ENCODE peak calls at places on chromosomes 3 and 15, in four cellular contexts. N is astrocyte, R is brain microvascular endothelial cell, M is cardiac muscle cell. Q is an unnamed sample.

GRCh38 chr3:122461834-122462233 is 46.0 kb upstream of the WDR5B start:
- DNase-seq in N (no peak), R (no peak), M (no peak), Q (no peak)

GRCh38 chr3:171049831-171050444 is 23.4 kb upstream of the SLC2A2 start:
- DNase-seq in N (peak), R (peak), M (peak), Q (no peak)

GRCh38 chr3:194472290-194472920 is 14.4 kb downstream of the ATP13A3 start:
- DNase-seq in N (peak), R (peak), M (peak), Q (no peak)

GRCh38 chr3:43399034-43399433 is 112.7 kb downstream of the SNRK start:
- DNase-seq in N (no peak), R (no peak), M (no peak), Q (no peak)

GRCh38 chr15:92801412-92801773 is 98.7 kb upstream of the CHD2 start:
- DNase-seq in N (peak), R (peak), M (no peak), Q (no peak)

GRCh38 chr3:13479332-13479581 is 849 bp upstream of the HDAC11 start:
- DNase-seq in N (peak), R (no peak), M (peak), Q (no peak)

GRCh38 chr3:57048052-57048671 is 12.3 kb upstream of the SPATA12 start:
- DNase-seq in N (peak), R (no peak), M (no peak), Q (no peak)

GRCh38 chr3:152245498-152246175 is 23.1 kb upstream of the MBNL1 start:
- DNase-seq in N (no peak), R (no peak), M (no peak), Q (no peak)

GRCh38 chr3:81439088-81439487 is 322.4 kb downstream of the GBE1 start:
- DNase-seq in N (no peak), R (no peak), M (no peak), Q (no peak)

GRCh38 chr15:81053621-81054020 is 52.9 kb downstream of the TLNRD1 start:
- DNase-seq in N (no peak), R (no peak), M (no peak), Q (no peak)

GRCh38 chr15:44034933-44035624 is 160.0 kb downstream of the FRMD5 start:
- DNase-seq in N (peak), R (peak), M (no peak), Q (no peak)

GRCh38 chr3:116517308-116517707 is 72.0 kb upstream of the LSAMP start:
- DNase-seq in N (peak), R (peak), M (peak), Q (no peak)

GRCh38 chr3:162541923-162542322 is 1045.3 kb downstream of the OTOL1 start:
- DNase-seq in N (no peak), R (no peak), M (no peak), Q (no peak)

GRCh38 chr3:43647331-43648166 is 25.7 kb upstream of the ANO10 start:
- DNase-seq in N (no peak), R (no peak), M (no peak), Q (no peak)

GRCh38 chr15:33720952-33721351 is 247.3 kb upstream of the CHRM5 start:
- DNase-seq in N (peak), R (peak), M (no peak), Q (no peak)

GRCh38 chr15:33724321-33725036 is 243.8 kb upstream of the CHRM5 start:
- DNase-seq in N (no peak), R (no peak), M (peak), Q (no peak)

GRCh38 chr15:33722673-33723015 is 245.7 kb upstream of the CHRM5 start:
- DNase-seq in N (no peak), R (no peak), M (no peak), Q (no peak)

DNA sequence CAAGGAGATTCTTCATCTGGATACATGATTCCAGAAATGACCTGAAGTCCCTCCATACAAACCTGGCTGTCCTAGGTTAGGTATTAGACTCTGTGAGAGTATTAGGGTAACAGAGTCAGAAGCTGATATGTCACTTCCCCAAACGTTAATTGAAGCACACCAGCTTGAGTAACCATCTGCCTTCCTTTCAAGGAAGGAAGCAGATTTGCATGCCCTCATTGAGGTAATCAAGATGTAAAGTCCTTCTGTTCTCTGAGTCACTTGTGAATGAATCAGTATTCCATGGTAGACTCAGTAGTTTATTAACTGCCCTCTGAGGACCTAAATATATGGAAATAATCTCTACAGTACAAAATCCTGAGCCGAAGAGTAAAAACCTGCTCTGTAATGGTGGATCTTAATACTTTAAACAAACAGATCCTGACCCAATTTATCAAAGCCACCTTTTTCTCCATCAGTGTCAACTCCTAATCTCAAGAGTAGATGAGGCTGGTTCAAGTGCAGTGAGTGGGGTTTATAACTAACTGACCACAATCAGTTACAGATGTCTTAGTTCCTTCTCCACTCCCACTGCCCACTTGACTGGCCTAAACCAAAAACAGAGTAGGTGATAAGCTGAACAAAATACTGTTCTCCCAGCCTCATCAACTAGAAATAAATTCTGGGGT is 246.2 kb upstream of the CHRM5 start:
- DNase-seq in N (peak), R (peak), M (no peak), Q (no peak)
- TF ChIP-seq CTCF in N (no peak), R (no peak), M (no peak), Q (no peak)

DNA sequence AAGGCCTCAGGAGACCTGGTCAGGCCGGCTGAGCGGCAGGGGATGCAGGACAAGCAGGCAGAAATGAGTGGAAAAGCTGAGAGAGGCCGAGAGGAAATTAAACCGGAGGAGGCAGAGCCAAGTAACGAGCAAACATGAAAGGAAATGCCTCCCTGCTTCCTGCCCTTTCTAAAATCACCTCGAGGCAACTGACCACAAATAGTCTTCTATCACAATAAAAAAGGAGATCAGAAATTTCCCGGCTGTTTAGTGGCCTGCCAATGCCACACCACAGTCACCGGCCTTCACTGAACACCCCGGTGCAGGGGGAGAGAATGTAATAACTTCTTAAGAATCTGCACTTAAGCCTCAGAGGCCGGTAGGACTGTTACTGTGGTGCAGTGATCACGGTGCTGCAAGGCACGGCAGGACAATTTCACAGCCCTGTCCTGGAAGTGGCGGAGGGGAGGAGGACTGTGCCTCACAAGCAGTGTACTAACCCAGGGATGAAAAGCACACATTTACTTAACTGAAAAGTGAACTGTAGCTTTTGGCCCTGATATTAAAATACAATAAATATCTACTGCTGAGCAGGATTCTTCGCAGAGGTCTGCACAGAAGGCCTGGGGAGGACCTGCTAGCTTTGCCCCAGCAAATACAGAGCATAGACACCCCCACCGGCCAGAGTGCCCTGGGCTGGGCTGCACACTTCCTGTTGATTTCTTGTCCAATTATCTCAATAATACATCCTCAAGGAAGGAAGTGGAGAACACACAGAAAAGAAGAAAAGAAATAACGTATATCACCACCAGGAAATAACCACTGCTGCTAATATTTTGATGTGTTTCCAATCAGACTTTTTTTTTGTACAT is 183.5 kb upstream of the NSMCE3 start:
- DNase-seq in N (no peak), R (no peak), M (peak), Q (no peak)
- H3K27ac ChIP-seq in N (no peak), R (no peak), M (no peak), Q (no peak)

DNA sequence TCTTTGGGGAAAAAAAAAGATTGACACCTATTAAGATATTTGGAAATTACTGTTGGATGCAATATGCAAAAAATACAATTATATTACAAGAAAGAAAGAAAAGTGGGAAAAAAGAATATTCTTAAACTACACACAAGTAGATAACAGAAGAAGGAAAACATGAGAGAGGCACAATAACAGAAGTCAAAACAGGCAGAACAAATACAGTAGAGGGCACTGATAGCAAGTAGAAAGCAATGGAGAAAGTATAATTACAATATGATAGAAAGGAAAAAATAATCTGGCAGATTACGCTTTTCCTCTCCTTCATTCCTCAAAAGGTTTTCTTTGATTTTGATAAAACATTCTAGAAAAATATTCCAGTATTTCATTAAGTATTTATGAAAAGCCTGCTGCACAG is 72.1 kb downstream of the ADAM10 start:
- DNase-seq in N (no peak), R (no peak), M (no peak), Q (no peak)
- TF ChIP-seq CTCF in N (no peak), R (no peak), M (no peak), Q (no peak)

GRCh38 chr3:186625600-186626042 is 12.8 kb downstream of the AHSG start:
- DNase-seq in N (no peak), R (no peak), M (no peak), Q (no peak)
- H3K27ac ChIP-seq in N (no peak), R (no peak), M (no peak), Q (no peak)

DNA sequence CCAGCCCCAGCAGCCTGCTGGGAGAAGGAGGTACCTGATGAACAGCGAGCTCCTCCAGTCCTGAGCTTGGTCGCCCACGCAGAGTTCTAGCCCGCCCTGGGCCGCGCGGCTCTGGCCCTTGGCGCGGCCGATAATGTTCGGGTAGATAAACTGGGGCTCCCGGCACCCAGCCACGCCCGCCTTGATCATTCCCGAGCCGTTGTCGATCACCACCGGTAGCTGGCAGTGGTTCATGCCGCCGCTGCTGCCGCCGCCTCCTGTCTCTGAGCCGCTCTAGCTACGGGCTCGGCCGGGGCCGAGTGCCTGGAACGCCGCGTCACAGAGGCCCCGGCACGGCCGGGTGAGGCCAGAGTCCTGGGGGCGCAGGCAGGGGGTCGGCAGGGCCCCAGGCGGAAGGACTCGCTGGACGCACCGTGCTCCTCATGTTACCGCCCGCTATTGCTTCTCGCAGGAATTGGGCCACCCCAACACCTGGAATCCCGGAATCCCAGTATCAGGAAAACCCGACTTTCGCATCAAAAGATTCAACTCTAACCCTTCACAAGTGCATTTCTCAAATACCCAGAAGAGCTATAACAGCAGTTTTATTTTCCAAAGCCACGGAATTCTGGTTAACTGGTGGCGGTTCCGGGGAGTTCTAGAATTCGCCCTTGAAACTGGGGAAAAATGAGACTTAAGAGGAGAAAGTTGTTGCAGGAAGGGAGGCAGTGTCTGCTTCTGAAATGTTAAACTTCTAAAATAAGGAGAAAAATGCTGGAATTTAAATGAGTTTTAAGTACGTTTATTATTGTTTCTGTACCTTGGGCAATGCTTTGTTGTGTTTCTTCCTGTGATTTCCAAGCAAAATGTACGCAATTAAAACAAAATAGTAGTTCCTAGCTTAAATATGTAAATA is at the start of gene ACTRT3:
- DNase-seq in N (peak), R (peak), M (peak), Q (peak)
- TF ChIP-seq CTCF in N (no peak), R (no peak), M (no peak), Q (no peak)

GRCh38 chr3:65935724-65936123 is 103.0 kb downstream of the MAGI1 start:
- DNase-seq in N (no peak), R (no peak), M (no peak), Q (no peak)
- H3K27ac ChIP-seq in N (no peak), R (no peak), M (no peak), Q (no peak)

DNA sequence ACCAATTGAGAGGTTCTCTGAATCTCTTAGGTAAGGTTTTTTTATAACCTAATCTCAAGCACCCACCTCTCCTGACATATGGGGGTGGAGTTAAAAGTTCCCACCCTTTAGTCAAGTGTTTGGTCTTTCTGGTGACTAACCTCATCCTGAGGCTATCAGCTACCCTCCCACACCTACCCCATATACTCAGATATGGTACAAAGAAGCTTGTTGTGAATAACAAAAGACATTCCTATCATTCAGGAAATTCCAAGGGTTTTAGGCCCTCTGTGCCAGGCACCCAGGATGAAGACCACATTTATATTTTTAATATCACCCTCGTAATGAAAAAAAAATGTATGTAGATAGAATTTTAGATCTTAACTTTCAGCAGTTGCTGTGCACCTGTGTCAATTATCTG is 9.0 kb downstream of the CHMP2B start:
- DNase-seq in N (no peak), R (no peak), M (no peak), Q (no peak)
- TF ChIP-seq CTCF in N (no peak), R (no peak), M (no peak), Q (no peak)

GRCh38 chr15:74781673-74782595 is at the start of gene CSK:
- DNase-seq in N (no peak), R (no peak), M (peak), Q (peak)

GRCh38 chr15:74779162-74779648 is 2.7 kb upstream of the CSK start:
- DNase-seq in N (no peak), R (no peak), M (no peak), Q (no peak)

GRCh38 chr15:74778599-74778970 is 3.3 kb upstream of the CSK start:
- DNase-seq in N (no peak), R (no peak), M (no peak), Q (no peak)

GRCh38 chr15:74780983-74781672 is 752 bp upstream of the CSK start:
- DNase-seq in N (no peak), R (no peak), M (peak), Q (no peak)

DNA sequence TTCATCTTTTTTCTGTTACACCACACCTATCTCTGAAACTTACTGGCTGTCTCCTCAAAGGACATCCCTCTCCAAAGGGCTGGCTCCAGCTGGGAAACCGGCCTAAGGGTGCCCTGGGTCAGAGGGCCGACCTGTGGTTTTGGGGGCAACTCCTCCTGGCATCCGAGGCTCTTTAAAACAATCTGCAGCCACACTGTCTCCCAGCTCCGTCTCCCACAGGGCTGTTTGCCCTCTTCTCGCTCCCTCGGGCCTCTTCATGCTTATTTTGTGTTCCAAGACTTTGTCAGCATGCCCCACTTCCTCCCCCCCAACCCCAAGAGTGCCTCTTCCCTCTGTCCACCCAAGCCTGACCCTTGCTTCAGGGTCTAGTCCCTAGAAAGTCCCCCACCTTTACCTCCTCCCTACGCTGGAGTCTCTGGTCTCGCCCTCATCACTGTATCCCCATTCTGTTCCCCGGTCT is 1.3 kb upstream of the CSK start:
- DNase-seq in N (no peak), R (no peak), M (no peak), Q (no peak)
- H3K27ac ChIP-seq in N (no peak), R (no peak), M (no peak), Q (no peak)

GRCh38 chr15:65206750-65207149 is 4.5 kb downstream of the CILP start:
- DNase-seq in N (no peak), R (no peak), M (no peak), Q (no peak)

GRCh38 chr15:65208656-65209055 is 2.6 kb downstream of the CILP start:
- DNase-seq in N (no peak), R (no peak), M (no peak), Q (no peak)

GRCh38 chr15:65204931-65205655 is 6.2 kb downstream of the CILP start:
- DNase-seq in N (no peak), R (no peak), M (no peak), Q (no peak)

GRCh38 chr15:65209701-65210643 is 1.3 kb downstream of the CILP start:
- DNase-seq in N (no peak), R (no peak), M (no peak), Q (no peak)

GRCh38 chr15:65207280-65207679 is 4.0 kb downstream of the CILP start:
- DNase-seq in N (no peak), R (no peak), M (no peak), Q (no peak)
- TF ChIP-seq CTCF in N (no peak), R (no peak), M (no peak), Q (no peak)